ENCODE peak calls at places on chromosomes 11 and 22, in six cellular contexts. One of them, this sample, is unnamed.
A peak's percentile ranks its signal among the peaks of the same experiment; 100 is the strongest.

GRCh38 chr11:47539681-47540039 is 13.3 kb downstream of the CELF1 start:
- DNase-seq in HCT116: no peak
- DNase-seq in HepG2: no peak
- DNase-seq in spleen: no peak
- DNase-seq in suprapubic skin: no peak
- DNase-seq in transverse colon: no peak
- DNase-seq in this sample: no peak

GRCh38 chr11:105000167-105000566 is 22.8 kb downstream of the CASP5 start:
- DNase-seq in HCT116: peak; percentile 37
- DNase-seq in HepG2: peak; percentile 71
- DNase-seq in spleen: no peak
- DNase-seq in suprapubic skin: no peak
- DNase-seq in transverse colon: no peak
- DNase-seq in this sample: no peak

GRCh38 chr11:61581931-61582330 is 1.1 kb upstream of the SYT7 start:
- DNase-seq in HCT116: no peak
- DNase-seq in HepG2: no peak
- DNase-seq in spleen: no peak
- DNase-seq in suprapubic skin: no peak
- DNase-seq in transverse colon: no peak
- DNase-seq in this sample: no peak

GRCh38 chr22:43956805-43957463 is 1.7 kb downstream of the SAMM50 start:
- DNase-seq in HCT116: no peak
- DNase-seq in HepG2: peak; percentile 33
- DNase-seq in spleen: no peak
- DNase-seq in suprapubic skin: no peak
- DNase-seq in transverse colon: no peak
- DNase-seq in this sample: no peak

GRCh38 chr11:134349109-134349801 is 17.5 kb downstream of the GLB1L2 start:
- DNase-seq in HCT116: no peak
- DNase-seq in HepG2: no peak
- DNase-seq in spleen: no peak
- DNase-seq in suprapubic skin: no peak
- DNase-seq in transverse colon: no peak
- DNase-seq in this sample: no peak

GRCh38 chr11:89660234-89660633 is 49.9 kb upstream of the TRIM77 start:
- DNase-seq in HCT116: no peak
- DNase-seq in HepG2: peak; percentile 7
- DNase-seq in spleen: no peak
- DNase-seq in suprapubic skin: no peak
- DNase-seq in transverse colon: no peak
- DNase-seq in this sample: no peak

GRCh38 chr22:24482586-24482985 is 12.5 kb upstream of the UPB1 start:
- DNase-seq in HCT116: no peak
- DNase-seq in HepG2: no peak
- DNase-seq in spleen: no peak
- DNase-seq in suprapubic skin: no peak
- DNase-seq in transverse colon: no peak
- DNase-seq in this sample: no peak

GRCh38 chr11:122784325-122785155 is 53.8 kb upstream of the CRTAM start:
- DNase-seq in HCT116: no peak
- DNase-seq in HepG2: no peak
- DNase-seq in spleen: no peak
- DNase-seq in suprapubic skin: no peak
- DNase-seq in transverse colon: no peak
- DNase-seq in this sample: no peak

GRCh38 chr22:39496131-39496838 is 5.8 kb upstream of the MIEF1 start:
- DNase-seq in HCT116: peak; percentile 56
- DNase-seq in HepG2: peak; percentile 74
- DNase-seq in spleen: peak; percentile 89
- DNase-seq in suprapubic skin: peak; percentile 86
- DNase-seq in transverse colon: peak; percentile 84
- DNase-seq in this sample: peak; percentile 56

GRCh38 chr22:44400763-44401060 is 88.0 kb upstream of the SHISAL1 start:
- DNase-seq in HCT116: no peak
- DNase-seq in HepG2: no peak
- DNase-seq in spleen: no peak
- DNase-seq in suprapubic skin: no peak
- DNase-seq in transverse colon: no peak
- DNase-seq in this sample: no peak

GRCh38 chr11:66221726-66222236 is 46.7 kb upstream of the RAB1B start:
- DNase-seq in HCT116: no peak
- DNase-seq in HepG2: no peak
- DNase-seq in spleen: peak; percentile 44
- DNase-seq in suprapubic skin: peak; percentile 53
- DNase-seq in transverse colon: no peak
- DNase-seq in this sample: no peak

GRCh38 chr11:78809931-78810481 is 235.3 kb upstream of the NARS2 start:
- DNase-seq in HCT116: no peak
- DNase-seq in HepG2: no peak
- DNase-seq in spleen: no peak
- DNase-seq in suprapubic skin: no peak
- DNase-seq in transverse colon: no peak
- DNase-seq in this sample: peak; percentile 17

GRCh38 chr11:2818503-2818902 is 67.1 kb downstream of the CDKN1C start:
- DNase-seq in HCT116: no peak
- DNase-seq in HepG2: no peak
- DNase-seq in spleen: peak; percentile 41
- DNase-seq in suprapubic skin: no peak
- DNase-seq in transverse colon: no peak
- DNase-seq in this sample: no peak

GRCh38 chr11:100849009-100849913 is 162.2 kb downstream of the ARHGAP42 start:
- DNase-seq in HCT116: no peak
- DNase-seq in HepG2: no peak
- DNase-seq in spleen: no peak
- DNase-seq in suprapubic skin: no peak
- DNase-seq in transverse colon: no peak
- DNase-seq in this sample: no peak

GRCh38 chr22:49996192-49996531 is 16.4 kb downstream of the IL17REL start:
- DNase-seq in HCT116: no peak
- DNase-seq in HepG2: no peak
- DNase-seq in spleen: no peak
- DNase-seq in suprapubic skin: no peak
- DNase-seq in transverse colon: peak; percentile 70
- DNase-seq in this sample: no peak

GRCh38 chr11:70467196-70468085 is 69.1 kb downstream of the CTTN start:
- DNase-seq in HCT116: peak; percentile 33
- DNase-seq in HepG2: peak; percentile 33
- DNase-seq in spleen: peak; percentile 75
- DNase-seq in suprapubic skin: no peak
- DNase-seq in transverse colon: peak; percentile 58
- DNase-seq in this sample: peak; percentile 50

GRCh38 chr11:14969922-14970323 is 2.2 kb downstream of the CALCA start:
- DNase-seq in HCT116: peak; percentile 15
- DNase-seq in HepG2: peak; percentile 28
- DNase-seq in spleen: peak; percentile 79
- DNase-seq in suprapubic skin: no peak
- DNase-seq in transverse colon: peak; percentile 29
- DNase-seq in this sample: no peak

GRCh38 chr11:104650234-104650633 is 248.0 kb downstream of the CASP12 start:
- DNase-seq in HCT116: no peak
- DNase-seq in HepG2: no peak
- DNase-seq in spleen: no peak
- DNase-seq in suprapubic skin: no peak
- DNase-seq in transverse colon: no peak
- DNase-seq in this sample: no peak

GRCh38 chr11:64582885-64583284 is 8.1 kb upstream of the SLC22A12 start:
- DNase-seq in HCT116: no peak
- DNase-seq in HepG2: no peak
- DNase-seq in spleen: peak; percentile 48
- DNase-seq in suprapubic skin: peak; percentile 51
- DNase-seq in transverse colon: no peak
- DNase-seq in this sample: no peak

GRCh38 chr11:65279713-65280459 is 18.1 kb downstream of the POLA2 start:
- DNase-seq in HCT116: peak; percentile 96
- DNase-seq in HepG2: peak; percentile 24
- DNase-seq in spleen: no peak
- DNase-seq in suprapubic skin: no peak
- DNase-seq in transverse colon: no peak
- DNase-seq in this sample: no peak

GRCh38 chr22:24727218-24727851 is 47.2 kb downstream of the PIWIL3 start:
- DNase-seq in HCT116: peak; percentile 72
- DNase-seq in HepG2: peak; percentile 92
- DNase-seq in spleen: no peak
- DNase-seq in suprapubic skin: no peak
- DNase-seq in transverse colon: no peak
- DNase-seq in this sample: peak; percentile 36

GRCh38 chr22:43521716-43522115 is 109.9 kb downstream of the MPPED1 start:
- DNase-seq in HCT116: no peak
- DNase-seq in HepG2: no peak
- DNase-seq in spleen: peak; percentile 27
- DNase-seq in suprapubic skin: no peak
- DNase-seq in transverse colon: no peak
- DNase-seq in this sample: no peak

GRCh38 chr22:35446365-35446764 is 46.4 kb downstream of the MCM5 start:
- DNase-seq in HCT116: no peak
- DNase-seq in HepG2: no peak
- DNase-seq in spleen: no peak
- DNase-seq in suprapubic skin: no peak
- DNase-seq in transverse colon: peak; percentile 57
- DNase-seq in this sample: no peak

GRCh38 chr11:111586305-111586915 is 15.8 kb upstream of the SIK2 start:
- DNase-seq in HCT116: peak; percentile 55
- DNase-seq in HepG2: peak; percentile 51
- DNase-seq in spleen: no peak
- DNase-seq in suprapubic skin: no peak
- DNase-seq in transverse colon: no peak
- DNase-seq in this sample: peak; percentile 54

GRCh38 chr11:81892770-81893635 is 840.7 kb downstream of the FAM181B start:
- DNase-seq in HCT116: no peak
- DNase-seq in HepG2: no peak
- DNase-seq in spleen: peak; percentile 54
- DNase-seq in suprapubic skin: no peak
- DNase-seq in transverse colon: no peak
- DNase-seq in this sample: no peak

GRCh38 chr11:114172055-114172861 is 112.7 kb downstream of the ZBTB16 start:
- DNase-seq in HCT116: no peak
- DNase-seq in HepG2: no peak
- DNase-seq in spleen: no peak
- DNase-seq in suprapubic skin: no peak
- DNase-seq in transverse colon: no peak
- DNase-seq in this sample: no peak

GRCh38 chr11:114170226-114170625 is 110.7 kb downstream of the ZBTB16 start:
- DNase-seq in HCT116: no peak
- DNase-seq in HepG2: no peak
- DNase-seq in spleen: no peak
- DNase-seq in suprapubic skin: no peak
- DNase-seq in transverse colon: no peak
- DNase-seq in this sample: no peak

GRCh38 chr11:114169321-114169749 is 109.8 kb downstream of the ZBTB16 start:
- DNase-seq in HCT116: no peak
- DNase-seq in HepG2: no peak
- DNase-seq in spleen: no peak
- DNase-seq in suprapubic skin: no peak
- DNase-seq in transverse colon: no peak
- DNase-seq in this sample: no peak

GRCh38 chr11:114172871-114173444 is 113.4 kb downstream of the ZBTB16 start:
- DNase-seq in HCT116: no peak
- DNase-seq in HepG2: no peak
- DNase-seq in spleen: no peak
- DNase-seq in suprapubic skin: peak; percentile 58
- DNase-seq in transverse colon: no peak
- DNase-seq in this sample: no peak

DNA sequence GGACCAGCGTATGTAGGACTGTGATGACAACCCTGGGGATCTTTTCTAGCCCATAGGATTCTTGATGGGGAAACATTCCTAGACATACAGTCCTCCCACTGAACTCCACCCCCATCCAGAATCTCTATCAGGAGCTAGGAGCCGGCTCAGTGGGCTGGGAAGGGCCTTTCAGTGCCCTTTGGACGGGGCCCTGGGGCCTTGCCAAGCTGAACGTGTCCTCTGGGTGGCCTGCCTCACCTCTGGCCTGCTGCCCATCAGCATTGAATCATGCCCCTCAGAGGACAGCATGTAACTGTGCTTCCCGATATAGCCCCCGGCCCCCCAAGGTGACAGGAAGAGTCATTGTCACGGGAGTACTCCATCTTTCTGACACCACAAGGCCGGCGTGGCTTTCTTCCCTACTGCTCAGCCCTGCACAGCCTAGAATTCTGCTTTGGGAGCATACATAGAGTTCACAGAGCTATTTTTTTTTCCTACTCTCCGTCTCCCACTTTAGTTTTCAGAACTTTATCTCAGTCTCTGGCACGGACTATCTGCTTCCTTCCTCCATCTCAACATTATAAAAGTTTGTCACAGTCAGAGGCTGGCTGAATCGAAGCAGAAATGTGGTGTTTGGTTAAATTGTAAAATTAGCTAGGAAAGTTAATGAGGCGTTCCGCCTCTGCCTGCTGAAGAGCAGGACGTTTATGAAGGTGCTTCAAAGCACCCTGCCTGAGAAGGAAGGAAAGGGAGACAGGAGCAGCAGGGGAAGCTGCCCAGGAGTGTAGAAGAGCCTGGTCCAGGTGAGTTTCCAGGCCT is 111.9 kb downstream of the ZBTB16 start:
- DNase-seq in HCT116: no peak
- DNase-seq in HepG2: peak; percentile 10
- DNase-seq in spleen: peak; percentile 93
- DNase-seq in suprapubic skin: peak; percentile 90
- DNase-seq in transverse colon: peak; percentile 79
- DNase-seq in this sample: no peak
- TF ChIP-seq POLR2A in HCT116: no peak
- TF ChIP-seq POLR2A in HepG2: no peak
- TF ChIP-seq POLR2A in spleen: peak; percentile 20
- TF ChIP-seq POLR2A in suprapubic skin: no peak
- TF ChIP-seq POLR2A in transverse colon: no peak
- TF ChIP-seq POLR2A in this sample: no peak

GRCh38 chr22:22856364-22856763 is 31.3 kb upstream of the IGLL5 start:
- DNase-seq in HCT116: no peak
- DNase-seq in HepG2: no peak
- DNase-seq in spleen: no peak
- DNase-seq in suprapubic skin: no peak
- DNase-seq in transverse colon: no peak
- DNase-seq in this sample: no peak
- TF ChIP-seq POLR2AphosphoS5 in HCT116: no peak
- TF ChIP-seq POLR2AphosphoS5 in HepG2: no peak
- TF ChIP-seq POLR2AphosphoS5 in spleen: no peak
- TF ChIP-seq POLR2AphosphoS5 in suprapubic skin: no peak
- TF ChIP-seq POLR2AphosphoS5 in transverse colon: no peak
- TF ChIP-seq POLR2AphosphoS5 in this sample: no peak

DNA sequence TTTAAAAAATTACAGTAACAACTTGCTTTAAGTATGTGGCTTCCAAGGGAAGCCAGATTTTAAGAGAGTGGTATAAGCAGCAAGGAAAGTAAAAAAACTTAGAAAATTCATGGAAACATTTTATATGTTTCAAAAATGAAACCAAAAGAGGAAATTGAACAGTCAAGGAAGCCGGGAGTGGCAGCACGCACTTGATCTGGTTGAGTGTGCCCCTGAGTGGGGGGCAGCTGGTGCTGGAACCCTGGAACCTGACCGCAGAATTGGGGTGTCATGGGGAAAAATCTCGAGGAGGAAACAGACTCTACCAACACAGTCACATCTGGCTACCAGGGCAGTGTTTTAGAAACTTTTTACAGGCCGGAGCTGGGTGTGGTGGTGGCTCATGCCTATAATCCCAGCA is 14.0 kb downstream of the MICALL1 start:
- DNase-seq in HCT116: no peak
- DNase-seq in HepG2: no peak
- DNase-seq in spleen: no peak
- DNase-seq in suprapubic skin: no peak
- DNase-seq in transverse colon: no peak
- DNase-seq in this sample: no peak
- H3K36me3 ChIP-seq in HCT116: peaks cover 17% of the 10 kb centered on the region
- H3K36me3 ChIP-seq in HepG2: peaks cover 9% of the 10 kb centered on the region
- H3K36me3 ChIP-seq in spleen: peaks cover 80% of the 10 kb centered on the region
- H3K36me3 ChIP-seq in suprapubic skin: peaks cover 87% of the 10 kb centered on the region
- H3K36me3 ChIP-seq in transverse colon: peaks cover 28% of the 10 kb centered on the region
- H3K36me3 ChIP-seq in this sample: no peaks in the 10 kb centered on the region

GRCh38 chr11:84965484-84965883 is 661.7 kb downstream of the DLG2 start:
- DNase-seq in HCT116: no peak
- DNase-seq in HepG2: no peak
- DNase-seq in spleen: no peak
- DNase-seq in suprapubic skin: no peak
- DNase-seq in transverse colon: no peak
- DNase-seq in this sample: no peak
- TF ChIP-seq POLR2A in HCT116: no peak
- TF ChIP-seq POLR2A in HepG2: no peak
- TF ChIP-seq POLR2A in spleen: no peak
- TF ChIP-seq POLR2A in suprapubic skin: no peak
- TF ChIP-seq POLR2A in transverse colon: no peak
- TF ChIP-seq POLR2A in this sample: no peak

This sample was measured in prostate gland.